ENCODE peak calls at places on chromosomes 4 and X, in nine cellular contexts. T is suprapubic skin, Q is sigmoid colon, K is stomach, F is SK-N-SH, D is tibial nerve, N is upper lobe of left lung, P is GM12878, A is esophagus muscularis mucosa. I is an unnamed sample. For H3K27me3 and H3K4me1, the result is how much of the 10 kb centered on the place peaks cover.

GRCh38 chr4:39526810-39527295 is 386 bp downstream of the UGDH start:
- DNase-seq in A (no peak), P (no peak), K (no peak), T (no peak), N (no peak), F (no peak), Q (no peak), D (peak), I (no peak)

GRCh38 chrX:40832723-40833122 is 97.4 kb upstream of the MED14 start:
- DNase-seq in N (no peak), K (no peak), D (no peak), A (no peak), T (no peak), Q (no peak), F (no peak), P (no peak), I (no peak)

GRCh38 chr4:113073614-113074013 is 24.2 kb downstream of the ANK2 start:
- DNase-seq in K (no peak), T (no peak), A (no peak), P (no peak), N (no peak), F (no peak), Q (no peak), D (no peak), I (no peak)

GRCh38 chr4:153919667-153920066 is 130.8 kb upstream of the SFRP2 start:
- DNase-seq in D (no peak), Q (no peak), A (no peak), F (no peak), P (no peak), N (no peak), T (no peak), K (no peak), I (no peak)

GRCh38 chr4:4668355-4669210 is 126.7 kb upstream of the STX18 start:
- DNase-seq in F (no peak), K (no peak), A (no peak), D (no peak), T (no peak), P (no peak), N (no peak), Q (no peak), I (no peak)

GRCh38 chr4:14532436-14532835 is 469.8 kb upstream of the CPEB2 start:
- DNase-seq in P (no peak), T (no peak), A (no peak), Q (no peak), D (no peak), N (no peak), F (no peak), K (no peak), I (no peak)

GRCh38 chrX:13120017-13120416 is 75.6 kb upstream of the FAM9C start:
- DNase-seq in D (no peak), K (peak), A (no peak), Q (no peak), T (no peak), F (no peak), N (peak), P (no peak), I (peak)

GRCh38 chr4:99971453-99972111 is 21.5 kb upstream of the H2AZ1 start:
- DNase-seq in P (no peak), K (no peak), T (no peak), Q (no peak), A (no peak), F (no peak), N (no peak), D (no peak), I (no peak)

GRCh38 chr4:134539729-134540231 is 338.2 kb upstream of the PABPC4L start:
- DNase-seq in T (no peak), D (no peak), Q (no peak), K (no peak), P (no peak), N (no peak), F (no peak), A (no peak), I (no peak)

GRCh38 chr4:3516061-3516835 is 16.0 kb downstream of the LRPAP1 start:
- DNase-seq in N (no peak), A (no peak), F (no peak), K (no peak), D (no peak), T (no peak), Q (no peak), P (no peak), I (peak)

GRCh38 chrX:68710870-68711576 is 63.6 kb downstream of the STARD8 start:
- DNase-seq in K (peak), Q (peak), A (no peak), T (no peak), F (peak), N (peak), P (no peak), D (peak), I (no peak)

GRCh38 chr4:73411731-73412414 is 7.8 kb downstream of the ALB start:
- DNase-seq in D (no peak), T (no peak), A (no peak), Q (no peak), N (no peak), K (no peak), F (no peak), P (no peak), I (no peak)

GRCh38 chr4:173924561-173924960 is 358.9 kb downstream of the FBXO8 start:
- DNase-seq in D (no peak), F (peak), A (no peak), P (no peak), T (no peak), K (no peak), N (no peak), Q (no peak), I (no peak)

GRCh38 chr4:22500128-22500611 is 15.7 kb downstream of the ADGRA3 start:
- DNase-seq in T (no peak), Q (no peak), N (peak), D (no peak), A (peak), P (no peak), F (no peak), K (peak), I (no peak)

GRCh38 chrX:86369847-86370630 is 221.8 kb downstream of the DACH2 start:
- DNase-seq in A (no peak), Q (no peak), P (no peak), K (no peak), T (no peak), F (no peak), D (no peak), N (no peak), I (no peak)

GRCh38 chrX:109952050-109952449 is 50.9 kb upstream of the TMEM164 start:
- DNase-seq in T (no peak), N (no peak), F (no peak), D (no peak), K (no peak), P (no peak), Q (no peak), A (no peak), I (no peak)

GRCh38 chrX:22150371-22150770 is 118.2 kb downstream of the PHEX start:
- DNase-seq in T (no peak), F (no peak), N (no peak), A (no peak), D (no peak), Q (no peak), P (no peak), K (no peak), I (no peak)

GRCh38 chr4:66852843-66853242 is 692.5 kb downstream of the CENPC start:
- DNase-seq in N (no peak), P (no peak), F (no peak), D (no peak), Q (no peak), T (no peak), K (no peak), A (no peak), I (no peak)

GRCh38 chr4:188839704-188840103 is 700.5 kb downstream of the TRIML1 start:
- DNase-seq in A (no peak), K (no peak), F (no peak), Q (no peak), D (no peak), P (no peak), T (no peak), N (no peak), I (no peak)

GRCh38 chr4:169030575-169030982 is 20.5 kb upstream of the CBR4 start:
- DNase-seq in N (no peak), K (no peak), A (no peak), T (no peak), F (no peak), P (no peak), D (no peak), Q (no peak), I (no peak)

GRCh38 chr4:106316773-106317409 is 541 bp downstream of the AIMP1 start:
- DNase-seq in T (no peak), P (no peak), A (no peak), D (no peak), F (peak), K (no peak), Q (no peak), N (no peak), I (no peak)

GRCh38 chr4:140103676-140104075 is 50.3 kb downstream of the MAML3 start:
- DNase-seq in K (no peak), P (peak), T (no peak), F (no peak), A (no peak), Q (no peak), N (no peak), D (no peak), I (no peak)

GRCh38 chrX:151402719-151403390 is 5.8 kb downstream of the VMA21 start:
- DNase-seq in F (peak), Q (peak), D (no peak), A (no peak), N (no peak), T (no peak), P (no peak), K (peak), I (no peak)

GRCh38 chrX:97843200-97843811 is 959.6 kb downstream of the RPA4 start:
- DNase-seq in K (no peak), F (peak), P (no peak), D (no peak), T (no peak), Q (peak), A (no peak), N (no peak), I (no peak)

GRCh38 chr4:104532677-104533076 is 38.0 kb upstream of the CXXC4 start:
- DNase-seq in P (no peak), Q (no peak), D (no peak), A (no peak), T (no peak), K (no peak), F (no peak), N (no peak), I (no peak)

GRCh38 chr4:76251448-76252270 is at the start of gene FAM47E:
- DNase-seq in P (no peak), Q (peak), T (peak), A (no peak), F (peak), K (peak), D (peak), N (peak), I (peak)
- H3K27me3 ChIP-seq in P (under half), Q (under half), T (under half), A (under half), F (under half), K (under half), D (under half), N (under half), I (under half)

GRCh38 chr4:155672342-155672741 is 5.7 kb downstream of the GUCY1A1 start:
- DNase-seq in T (no peak), K (no peak), D (no peak), Q (no peak), F (no peak), N (no peak), A (no peak), P (no peak), I (no peak)

GRCh38 chr4:155673453-155673979 is 6.9 kb downstream of the GUCY1A1 start:
- DNase-seq in T (no peak), K (no peak), F (no peak), N (no peak), Q (no peak), P (no peak), D (no peak), A (no peak), I (no peak)

GRCh38 chr4:155675709-155676429 is 9.2 kb downstream of the GUCY1A1 start:
- DNase-seq in K (no peak), N (no peak), T (no peak), D (no peak), F (no peak), Q (no peak), A (no peak), P (no peak), I (no peak)

GRCh38 chr4:155676430-155676825 is 9.8 kb downstream of the GUCY1A1 start:
- DNase-seq in K (no peak), A (no peak), Q (no peak), P (no peak), N (no peak), F (no peak), T (no peak), D (no peak), I (no peak)

DNA sequence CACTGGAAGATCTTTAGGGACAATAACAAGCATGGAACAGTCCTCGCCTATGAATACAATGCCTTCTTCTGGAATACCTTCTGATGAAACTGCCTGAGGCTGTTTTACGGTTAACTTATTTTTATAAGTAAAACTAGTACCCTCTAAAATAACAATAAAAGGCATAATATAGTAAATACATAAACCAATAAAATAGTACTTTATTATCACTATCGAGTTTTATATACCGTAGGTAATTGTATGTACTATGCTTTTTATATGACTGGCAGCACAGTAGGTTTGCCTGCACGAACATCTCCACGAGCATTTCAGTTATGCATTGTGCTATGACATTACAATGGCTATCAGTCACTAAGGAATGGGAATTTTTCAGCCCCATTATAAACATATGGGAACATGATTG is 8.0 kb downstream of the GUCY1A1 start:
- DNase-seq in N (no peak), D (no peak), P (no peak), T (no peak), A (no peak), K (no peak), F (no peak), Q (no peak), I (no peak)
- H3K4me1 ChIP-seq in N (under half), D (under half), P (under half), T (under half), A (under half), K (under half), F (under half), Q (half or more), I (under half)

GRCh38 chr4:96654045-96654444 is 814.2 kb downstream of the PDHA2 start:
- DNase-seq in T (no peak), K (no peak), D (no peak), P (no peak), N (no peak), F (no peak), Q (no peak), A (no peak), I (no peak)

GRCh38 chr4:96649536-96649935 is 809.6 kb downstream of the PDHA2 start:
- DNase-seq in D (no peak), F (no peak), P (no peak), N (no peak), K (no peak), T (no peak), A (no peak), Q (no peak), I (no peak)

GRCh38 chr4:96652821-96653220 is 812.9 kb downstream of the PDHA2 start:
- DNase-seq in A (no peak), D (no peak), F (no peak), P (no peak), T (no peak), N (no peak), Q (no peak), K (no peak), I (no peak)

DNA sequence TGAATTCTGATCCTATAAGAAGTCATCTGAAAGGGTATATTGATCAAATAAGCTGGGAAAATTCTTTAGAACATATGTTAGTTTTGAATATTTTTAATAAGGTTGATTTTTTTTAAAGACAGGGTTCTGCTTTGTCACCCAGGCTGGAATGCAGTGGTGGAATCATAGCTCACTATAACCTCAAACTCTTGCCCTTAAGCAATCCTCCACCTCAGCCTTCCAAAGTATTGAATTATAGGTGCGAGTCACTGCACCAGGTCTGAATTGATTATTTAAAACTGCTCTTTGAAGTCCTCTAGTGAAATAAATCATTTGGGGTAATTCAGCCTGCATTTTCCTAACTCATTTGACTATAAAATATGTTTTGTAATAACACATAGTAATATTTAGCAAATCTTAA is 812.3 kb downstream of the PDHA2 start:
- DNase-seq in Q (no peak), A (no peak), P (no peak), N (no peak), F (no peak), T (no peak), D (no peak), K (no peak), I (no peak)
- TF ChIP-seq EP300 in Q (no peak), A (no peak), P (no peak), N (no peak), F (no peak), T (no peak), D (no peak), K (no peak), I (no peak)

GRCh38 chrX:34868633-34869032 is 74.0 kb upstream of the FAM47B start:
- DNase-seq in A (no peak), Q (no peak), D (no peak), F (no peak), K (no peak), P (no peak), T (no peak), N (no peak), I (no peak)
- H3K27me3 ChIP-seq in A (under half), Q (under half), D (under half), F (under half), K (under half), P (under half), T (under half), N (under half), I (under half)

GRCh38 chr4:87855540-87855939 is 22.8 kb downstream of the MEPE start:
- DNase-seq in F (no peak), D (no peak), A (no peak), N (no peak), Q (no peak), K (no peak), T (no peak), P (no peak), I (no peak)

GRCh38 chr4:87853891-87854290 is 21.1 kb downstream of the MEPE start:
- DNase-seq in N (no peak), F (no peak), Q (no peak), D (no peak), T (no peak), K (no peak), P (no peak), A (no peak), I (no peak)

GRCh38 chr4:87853108-87853507 is 20.3 kb downstream of the MEPE start:
- DNase-seq in D (peak), K (no peak), F (peak), A (no peak), N (no peak), T (no peak), Q (no peak), P (no peak), I (no peak)

GRCh38 chr4:87857789-87858188 is 25.0 kb downstream of the MEPE start:
- DNase-seq in A (no peak), Q (no peak), T (no peak), N (no peak), F (no peak), D (no peak), K (no peak), P (no peak), I (no peak)

DNA sequence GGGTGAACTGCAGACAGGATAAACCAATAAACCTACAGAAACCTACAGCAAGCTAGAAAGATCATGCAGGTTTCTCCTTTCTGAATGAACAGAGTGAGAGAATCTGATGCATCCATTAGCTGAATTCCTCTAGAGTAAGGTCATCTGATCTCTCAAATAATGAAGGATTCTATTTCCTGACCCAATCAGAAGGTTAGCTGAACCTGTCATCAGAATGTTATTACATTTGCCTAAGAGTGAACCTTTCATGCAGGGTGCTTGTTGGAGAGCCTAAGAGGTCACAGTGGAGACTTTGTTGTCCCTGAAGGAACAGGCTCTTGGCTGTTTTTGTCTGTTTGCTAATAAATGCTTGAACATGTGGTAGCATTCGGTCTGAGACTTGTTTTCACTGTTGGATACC is 24.0 kb downstream of the MEPE start:
- DNase-seq in D (no peak), P (no peak), N (no peak), F (no peak), K (no peak), A (no peak), Q (no peak), T (no peak), I (no peak)
- H3K4me1 ChIP-seq in D (under half), P (under half), N (under half), F (under half), K (under half), A (under half), Q (under half), T (under half), I (under half)

GRCh38 chr4:60724623-60725022 is 475.5 kb upstream of the ADGRL3 start:
- DNase-seq in A (no peak), K (no peak), P (no peak), T (no peak), D (no peak), Q (no peak), F (no peak), N (no peak), I (no peak)

GRCh38 chr4:60726779-60727178 is 473.3 kb upstream of the ADGRL3 start:
- DNase-seq in D (no peak), A (no peak), T (no peak), Q (no peak), P (no peak), K (no peak), F (peak), N (no peak), I (no peak)

GRCh38 chr4:60723796-60724195 is 476.3 kb upstream of the ADGRL3 start:
- DNase-seq in N (no peak), D (no peak), F (no peak), T (no peak), A (no peak), P (no peak), Q (no peak), K (no peak), I (no peak)

DNA sequence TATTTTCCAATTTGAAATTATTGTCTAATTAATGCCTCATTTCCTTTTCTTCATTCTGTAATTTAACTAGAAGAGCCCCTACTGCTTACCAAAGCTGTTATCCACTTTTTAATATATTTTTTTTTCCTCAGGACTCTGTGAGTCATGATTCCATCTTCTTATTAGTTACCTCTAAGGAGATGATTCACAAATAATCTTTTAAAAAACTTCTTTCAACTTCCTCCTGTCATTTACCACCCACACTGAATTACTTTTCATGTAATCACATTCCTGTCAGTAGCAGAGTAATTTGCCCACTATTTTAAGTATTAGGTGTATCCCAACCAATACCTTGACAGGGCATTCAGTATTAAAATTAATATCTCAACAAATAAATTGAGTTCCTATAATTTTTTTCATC is 470.9 kb upstream of the ADGRL3 start:
- DNase-seq in P (no peak), Q (no peak), K (no peak), N (no peak), F (no peak), D (no peak), T (no peak), A (no peak), I (no peak)
- TF ChIP-seq EP300 in P (no peak), Q (no peak), K (no peak), N (no peak), F (no peak), D (no peak), T (no peak), A (no peak), I (no peak)

GRCh38 chr4:2042947-2043395 is 16.2 kb upstream of the NAT8L start:
- DNase-seq in D (no peak), Q (no peak), K (no peak), F (no peak), N (no peak), P (no peak), T (peak), A (no peak), I (no peak)
- H3K27me3 ChIP-seq in D (under half), Q (half or more), K (under half), F (under half), N (under half), P (under half), T (half or more), A (under half), I (under half)

DNA sequence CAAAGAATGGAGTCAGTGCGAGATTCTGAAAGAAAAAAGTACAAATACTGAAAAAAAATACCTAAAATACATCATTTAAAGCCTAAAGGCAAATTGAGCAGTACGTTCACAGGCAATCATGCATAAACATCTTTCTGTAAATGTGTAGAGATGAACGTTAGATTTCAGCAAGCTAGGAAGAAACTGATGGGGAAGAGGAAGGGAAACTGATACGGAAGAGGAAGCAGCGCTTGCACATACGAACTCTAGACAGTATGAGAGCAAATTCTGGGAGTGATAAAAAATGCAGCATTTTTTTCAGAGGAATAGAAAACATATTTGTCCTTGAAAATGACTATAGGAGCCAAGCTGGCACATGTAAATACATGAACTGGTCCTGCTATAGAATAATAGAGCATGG is 9.4 kb downstream of the ANKRD50 start:
- DNase-seq in T (no peak), P (no peak), Q (no peak), K (no peak), D (no peak), N (no peak), A (no peak), F (no peak), I (no peak)
- H3K4me1 ChIP-seq in T (under half), P (under half), Q (under half), K (under half), D (under half), N (under half), A (under half), F (under half), I (under half)

GRCh38 chr4:54543088-54543795 is 114.5 kb upstream of the KIT start:
- DNase-seq in P (no peak), N (no peak), T (no peak), D (no peak), F (no peak), Q (no peak), A (no peak), K (no peak), I (no peak)
- TF ChIP-seq EP300 in P (no peak), N (no peak), T (no peak), D (no peak), F (no peak), Q (no peak), A (no peak), K (no peak), I (no peak)

I was measured in ovary.